ENCODE peak calls at places on chromosome 1, in six cellular contexts. G is NB4, L is HCT116, E is gastrocnemius medialis, F is transverse colon, M is endothelial cell of umbilical vein. O is an unnamed sample.
A peak's percentile ranks its signal among the peaks of the same experiment; 100 is the strongest.

GRCh38 chr1:46203738-46204405 is 738 bp downstream of the LURAP1 start:
- DNase-seq in M (peak; percentile 7), G (no peak), L (no peak), E (no peak), F (no peak), O (no peak)

GRCh38 chr1:206905295-206906164 is 8.3 kb downstream of the IL24 start:
- DNase-seq in E (no peak), F (no peak), L (peak; percentile 31), G (no peak), M (no peak), O (no peak)

GRCh38 chr1:169484107-169484506 is 1.6 kb downstream of the SLC19A2 start:
- DNase-seq in L (no peak), M (no peak), F (no peak), E (no peak), G (no peak), O (peak; percentile 29)

GRCh38 chr1:18951818-18952391 is 4.6 kb downstream of the IFFO2 start:
- DNase-seq in M (no peak), L (no peak), F (peak; percentile 70), E (no peak), G (peak; percentile 34), O (no peak)

GRCh38 chr1:232045571-232045970 is 419.0 kb downstream of the DISC1 start:
- DNase-seq in G (no peak), F (no peak), L (no peak), E (no peak), M (no peak), O (no peak)

GRCh38 chr1:111976332-111976731 is 13.1 kb downstream of the KCND3 start:
- DNase-seq in F (no peak), M (no peak), G (no peak), E (no peak), L (no peak), O (no peak)

GRCh38 chr1:6427445-6428390 is 3.1 kb downstream of the ESPN start:
- DNase-seq in G (no peak), F (peak; percentile 69), E (no peak), M (no peak), L (no peak), O (peak; percentile 49)

GRCh38 chr1:45857101-45857700 is 53.8 kb downstream of the MAST2 start:
- DNase-seq in G (no peak), F (no peak), E (no peak), L (no peak), M (no peak), O (no peak)

GRCh38 chr1:112998592-112999235 is 42.7 kb upstream of the SLC16A1 start:
- DNase-seq in M (peak; percentile 82), F (no peak), G (peak; percentile 21), L (no peak), E (peak; percentile 52), O (peak; percentile 55)

GRCh38 chr1:227603327-227603726 is 40.0 kb downstream of the ZNF678 start:
- DNase-seq in M (no peak), G (no peak), L (no peak), E (no peak), F (no peak), O (no peak)

GRCh38 chr1:15848929-15849774 is 1.6 kb downstream of the SPEN start:
- DNase-seq in M (peak; percentile 94), E (peak; percentile 77), F (peak; percentile 88), L (peak; percentile 69), G (peak; percentile 83), O (peak; percentile 84)

GRCh38 chr1:19391596-19391981 is 79.5 kb downstream of the SLC66A1 start:
- DNase-seq in E (no peak), F (no peak), M (no peak), L (no peak), G (no peak), O (no peak)

GRCh38 chr1:26700711-26701110 is 4.9 kb downstream of the ARID1A start:
- DNase-seq in F (no peak), G (no peak), M (no peak), L (no peak), E (no peak), O (peak; percentile 45)

GRCh38 chr1:199778324-199778955 is 249.1 kb upstream of the NR5A2 start:
- DNase-seq in E (no peak), M (peak; percentile 35), G (no peak), F (peak; percentile 8), L (no peak), O (no peak)

GRCh38 chr1:172460177-172460576 is 16.3 kb upstream of the PIGC start:
- DNase-seq in L (no peak), F (no peak), G (no peak), E (no peak), M (no peak), O (peak; percentile 29)

GRCh38 chr1:146036241-146036989 is 14.9 kb upstream of the HJV start:
- DNase-seq in G (no peak), F (no peak), L (no peak), M (peak; percentile 65), E (no peak), O (no peak)

GRCh38 chr1:58932820-58933598 is 149.2 kb upstream of the JUN start:
- DNase-seq in G (peak; percentile 57), M (no peak), L (peak; percentile 79), F (peak; percentile 92), E (peak; percentile 33), O (peak; percentile 9)

GRCh38 chr1:18970358-18970757 is 13.9 kb upstream of the IFFO2 start:
- DNase-seq in M (no peak), E (no peak), L (no peak), F (no peak), G (no peak), O (no peak)

GRCh38 chr1:53738205-53739108 is 507 bp downstream of the GLIS1 start:
- DNase-seq in M (peak; percentile 4), E (no peak), G (no peak), L (no peak), F (no peak), O (peak; percentile 27)

GRCh38 chr1:230825061-230825803 is 43.1 kb downstream of the C1orf198 start:
- DNase-seq in E (peak; percentile 51), G (peak; percentile 42), F (no peak), L (no peak), M (peak; percentile 49), O (no peak)

GRCh38 chr1:219582310-219582709 is 30.6 kb downstream of the ZC3H11B start:
- DNase-seq in G (peak; percentile 38), L (no peak), E (no peak), F (no peak), M (no peak), O (no peak)

GRCh38 chr1:173406783-173407230 is 70.3 kb upstream of the PRDX6 start:
- DNase-seq in L (no peak), M (no peak), F (peak; percentile 45), E (no peak), G (no peak), O (peak; percentile 7)

GRCh38 chr1:169119405-169119804 is 12.9 kb downstream of the ATP1B1 start:
- DNase-seq in G (no peak), E (no peak), F (no peak), L (no peak), M (no peak), O (no peak)

GRCh38 chr1:115701090-115701489 is 59.3 kb downstream of the VANGL1 start:
- DNase-seq in G (no peak), M (no peak), F (no peak), L (no peak), E (no peak), O (no peak)

GRCh38 chr1:115692224-115692623 is 50.5 kb downstream of the VANGL1 start:
- DNase-seq in F (no peak), E (no peak), L (no peak), G (no peak), M (no peak), O (no peak)

GRCh38 chr1:115702993-115703392 is 61.2 kb downstream of the VANGL1 start:
- DNase-seq in L (no peak), M (no peak), F (no peak), G (no peak), E (no peak), O (no peak)

DNA sequence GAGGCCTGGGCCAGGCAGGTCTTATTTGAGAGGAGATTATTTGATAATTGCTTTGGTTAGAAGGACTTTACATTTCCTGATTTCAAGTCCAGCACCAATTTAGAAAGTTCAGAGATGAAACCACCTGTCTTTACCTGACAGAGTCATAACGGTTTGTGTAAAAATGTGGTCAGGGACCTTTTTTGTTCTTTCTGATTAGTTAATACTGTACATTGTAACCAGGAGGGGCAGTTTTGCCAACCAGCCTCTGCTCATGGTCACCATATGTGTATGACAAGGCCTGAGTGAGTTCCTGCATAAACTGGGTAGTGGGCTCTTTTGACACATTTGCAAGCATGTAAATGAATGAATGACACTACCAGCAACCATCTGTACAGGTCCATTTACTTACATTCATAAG is 55.8 kb downstream of the VANGL1 start:
- DNase-seq in G (no peak), M (no peak), E (no peak), F (no peak), L (no peak), O (no peak)
- TF ChIP-seq POLR2A in G (no peak), M (no peak), E (no peak), F (no peak), L (no peak), O (no peak)

GRCh38 chr1:174898102-174898802 is 101.5 kb upstream of the CACYBP start:
- DNase-seq in F (no peak), M (no peak), G (no peak), L (no peak), E (no peak), O (no peak)

GRCh38 chr1:174902531-174903099 is 97.1 kb upstream of the CACYBP start:
- DNase-seq in L (no peak), G (no peak), F (no peak), M (no peak), E (no peak), O (no peak)
- TF ChIP-seq POLR2A in L (no peak), G (no peak), F (no peak), M (no peak), E (no peak), O (no peak)

DNA sequence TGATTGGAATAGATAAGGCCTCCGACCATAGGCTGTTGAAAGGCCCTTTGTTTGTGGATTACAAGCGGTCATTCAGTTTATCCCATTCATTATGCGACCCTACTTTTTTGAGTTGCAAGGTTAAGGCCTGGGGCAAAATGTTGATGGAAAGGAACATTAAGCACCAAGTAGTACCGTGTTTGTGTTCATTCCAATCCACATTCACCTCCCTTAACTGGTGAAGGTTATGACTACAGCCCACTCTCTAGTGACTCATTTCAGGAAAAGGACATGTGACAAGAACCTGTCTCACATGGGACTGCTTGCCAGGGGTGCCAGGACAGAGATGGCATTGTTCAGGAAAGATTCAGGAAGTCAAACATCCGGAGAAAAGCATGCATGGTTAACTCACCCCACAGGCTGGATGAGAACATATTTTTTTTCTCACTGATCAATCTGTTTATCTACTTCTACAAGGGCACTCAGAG is 81.6 kb downstream of the CD58 start:
- DNase-seq in F (peak; percentile 48), M (peak; percentile 84), E (no peak), L (peak; percentile 87), G (no peak), O (no peak)
- TF ChIP-seq POLR2A in F (no peak), M (no peak), E (no peak), L (no peak), G (no peak), O (no peak)

DNA sequence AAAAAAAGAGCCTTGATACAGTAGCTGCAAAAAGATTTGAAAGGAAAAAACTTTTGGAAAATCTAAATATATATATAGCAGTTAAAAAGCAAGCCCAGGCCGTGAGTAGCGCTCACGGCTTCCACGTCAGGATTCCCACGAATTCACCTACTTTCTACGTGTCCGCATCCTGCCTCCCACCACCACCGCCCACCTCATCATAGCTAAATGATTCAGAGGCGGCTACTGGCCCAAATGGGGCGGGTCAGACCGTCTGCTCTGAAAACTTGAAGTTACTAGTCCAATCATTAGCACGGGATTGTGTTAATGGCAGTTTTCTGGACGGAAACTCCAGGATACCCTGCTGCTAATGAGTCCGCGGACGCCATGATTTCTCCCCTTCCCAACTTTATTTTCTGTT is 1.3 kb upstream of the CCSAP start:
- DNase-seq in F (no peak), E (no peak), M (no peak), L (no peak), G (no peak), O (no peak)
- TF ChIP-seq POLR2A in F (no peak), E (no peak), M (no peak), L (no peak), G (no peak), O (no peak)

GRCh38 chr1:116123837-116124533 is 12.8 kb downstream of the MAB21L3 start:
- DNase-seq in G (no peak), E (no peak), F (peak; percentile 68), L (no peak), M (no peak), O (no peak)
- TF ChIP-seq POLR2A in G (no peak), E (no peak), F (no peak), L (no peak), M (no peak), O (no peak)